ENCODE peak calls at places on chromosomes 1 and 21, in eight cellular contexts. One of them, this sample, is unnamed.

GRCh38 chr21:41369105-41369914 is 7.5 kb downstream of the MX2 start:
- DNase-seq in SK-N-SH: peak
- DNase-seq in GM23248: peak
- DNase-seq in OCI-LY7: peak
- DNase-seq in neural progenitor cell: peak
- DNase-seq in PC-3: no peak
- DNase-seq in hepatocyte: peak
- DNase-seq in HCT116: no peak
- DNase-seq in this sample: peak

GRCh38 chr1:239835946-239836345 is 255.7 kb upstream of the FMN2 start:
- DNase-seq in PC-3: no peak
- DNase-seq in OCI-LY7: no peak
- DNase-seq in hepatocyte: no peak
- DNase-seq in SK-N-SH: no peak
- DNase-seq in HCT116: no peak
- DNase-seq in neural progenitor cell: no peak
- DNase-seq in GM23248: no peak
- DNase-seq in this sample: no peak

GRCh38 chr21:28725396-28725795 is 267.3 kb downstream of the LTN1 start:
- DNase-seq in HCT116: no peak
- DNase-seq in hepatocyte: no peak
- DNase-seq in GM23248: no peak
- DNase-seq in PC-3: no peak
- DNase-seq in neural progenitor cell: no peak
- DNase-seq in SK-N-SH: no peak
- DNase-seq in OCI-LY7: no peak
- DNase-seq in this sample: no peak

GRCh38 chr1:12014141-12014981 is 4.9 kb upstream of the MIIP start:
- DNase-seq in HCT116: no peak
- DNase-seq in OCI-LY7: no peak
- DNase-seq in SK-N-SH: no peak
- DNase-seq in hepatocyte: no peak
- DNase-seq in GM23248: peak
- DNase-seq in PC-3: no peak
- DNase-seq in neural progenitor cell: no peak
- DNase-seq in this sample: peak

GRCh38 chr21:45390831-45391742 is 13.9 kb upstream of the COL18A1 start:
- DNase-seq in GM23248: no peak
- DNase-seq in HCT116: no peak
- DNase-seq in SK-N-SH: no peak
- DNase-seq in hepatocyte: no peak
- DNase-seq in neural progenitor cell: no peak
- DNase-seq in OCI-LY7: no peak
- DNase-seq in PC-3: no peak
- DNase-seq in this sample: no peak

GRCh38 chr1:117656202-117656641 is 50.4 kb downstream of the TENT5C start:
- DNase-seq in SK-N-SH: no peak
- DNase-seq in neural progenitor cell: no peak
- DNase-seq in OCI-LY7: peak
- DNase-seq in GM23248: no peak
- DNase-seq in hepatocyte: no peak
- DNase-seq in HCT116: no peak
- DNase-seq in PC-3: no peak
- DNase-seq in this sample: no peak

GRCh38 chr1:57867001-57867400 is 443.1 kb upstream of the DAB1 start:
- DNase-seq in GM23248: no peak
- DNase-seq in OCI-LY7: no peak
- DNase-seq in HCT116: no peak
- DNase-seq in hepatocyte: peak
- DNase-seq in neural progenitor cell: no peak
- DNase-seq in SK-N-SH: no peak
- DNase-seq in PC-3: no peak
- DNase-seq in this sample: no peak

GRCh38 chr1:203954293-203954692 is 92.9 kb downstream of the SNRPE start:
- DNase-seq in OCI-LY7: no peak
- DNase-seq in hepatocyte: no peak
- DNase-seq in HCT116: no peak
- DNase-seq in neural progenitor cell: no peak
- DNase-seq in SK-N-SH: no peak
- DNase-seq in GM23248: no peak
- DNase-seq in PC-3: no peak
- DNase-seq in this sample: no peak

GRCh38 chr1:228144213-228145049 is 4.4 kb downstream of the GUK1 start:
- DNase-seq in PC-3: no peak
- DNase-seq in HCT116: no peak
- DNase-seq in SK-N-SH: peak
- DNase-seq in neural progenitor cell: no peak
- DNase-seq in OCI-LY7: no peak
- DNase-seq in hepatocyte: peak
- DNase-seq in GM23248: no peak
- DNase-seq in this sample: no peak

GRCh38 chr1:181257117-181257516 is 168.6 kb downstream of the IER5 start:
- DNase-seq in GM23248: no peak
- DNase-seq in neural progenitor cell: no peak
- DNase-seq in OCI-LY7: no peak
- DNase-seq in HCT116: no peak
- DNase-seq in SK-N-SH: no peak
- DNase-seq in hepatocyte: no peak
- DNase-seq in PC-3: no peak
- DNase-seq in this sample: no peak

GRCh38 chr1:181251713-181252075 is 163.2 kb downstream of the IER5 start:
- DNase-seq in PC-3: no peak
- DNase-seq in neural progenitor cell: no peak
- DNase-seq in hepatocyte: no peak
- DNase-seq in SK-N-SH: no peak
- DNase-seq in GM23248: no peak
- DNase-seq in OCI-LY7: no peak
- DNase-seq in HCT116: no peak
- DNase-seq in this sample: peak

GRCh38 chr1:181250038-181250437 is 161.5 kb downstream of the IER5 start:
- DNase-seq in GM23248: no peak
- DNase-seq in hepatocyte: peak
- DNase-seq in SK-N-SH: no peak
- DNase-seq in PC-3: no peak
- DNase-seq in neural progenitor cell: no peak
- DNase-seq in HCT116: no peak
- DNase-seq in OCI-LY7: no peak
- DNase-seq in this sample: no peak

GRCh38 chr1:181255270-181255929 is 166.9 kb downstream of the IER5 start:
- DNase-seq in HCT116: no peak
- DNase-seq in SK-N-SH: no peak
- DNase-seq in PC-3: peak
- DNase-seq in OCI-LY7: no peak
- DNase-seq in GM23248: peak
- DNase-seq in hepatocyte: peak
- DNase-seq in neural progenitor cell: no peak
- DNase-seq in this sample: no peak

DNA sequence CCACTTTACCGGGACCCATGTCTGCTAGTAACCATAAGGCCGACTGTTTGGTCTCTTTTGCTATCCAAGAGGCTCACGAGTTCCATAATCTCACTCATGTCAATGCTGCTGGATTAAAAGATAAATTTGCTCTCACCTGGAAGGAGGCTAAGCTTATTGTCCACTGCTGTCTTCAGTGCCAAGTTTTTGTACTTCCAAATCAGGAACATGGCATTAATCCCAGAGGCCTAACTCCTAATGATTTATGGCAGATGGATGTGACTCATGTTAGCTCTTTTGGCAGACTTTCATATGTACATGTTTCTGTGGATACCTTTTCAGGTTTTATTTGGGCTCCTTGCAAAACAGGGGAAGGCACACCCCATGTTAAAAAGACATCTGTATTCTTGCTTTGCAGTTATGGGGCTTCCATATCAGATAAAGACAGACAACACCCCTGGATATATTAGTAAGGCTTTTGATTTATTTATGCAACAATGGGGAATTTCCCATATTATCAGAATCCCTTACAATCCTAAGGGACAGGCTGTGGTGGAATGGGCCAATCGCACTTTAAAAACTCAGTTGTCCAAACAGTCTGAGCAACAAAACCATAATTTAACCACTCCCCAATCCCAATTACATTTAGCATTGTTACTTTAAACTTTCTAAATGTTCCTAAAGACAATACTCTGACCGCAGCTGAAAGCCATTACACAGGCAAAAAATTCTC is 162.7 kb downstream of the IER5 start:
- DNase-seq in SK-N-SH: no peak
- DNase-seq in neural progenitor cell: no peak
- DNase-seq in HCT116: peak
- DNase-seq in hepatocyte: peak
- DNase-seq in GM23248: peak
- DNase-seq in OCI-LY7: no peak
- DNase-seq in PC-3: peak
- DNase-seq in this sample: no peak
- TF ChIP-seq EZH2phosphoT487 in SK-N-SH: no peak
- TF ChIP-seq EZH2phosphoT487 in neural progenitor cell: no peak
- TF ChIP-seq EZH2phosphoT487 in HCT116: no peak
- TF ChIP-seq EZH2phosphoT487 in hepatocyte: no peak
- TF ChIP-seq EZH2phosphoT487 in GM23248: no peak
- TF ChIP-seq EZH2phosphoT487 in OCI-LY7: no peak
- TF ChIP-seq EZH2phosphoT487 in PC-3: no peak
- TF ChIP-seq EZH2phosphoT487 in this sample: no peak

DNA sequence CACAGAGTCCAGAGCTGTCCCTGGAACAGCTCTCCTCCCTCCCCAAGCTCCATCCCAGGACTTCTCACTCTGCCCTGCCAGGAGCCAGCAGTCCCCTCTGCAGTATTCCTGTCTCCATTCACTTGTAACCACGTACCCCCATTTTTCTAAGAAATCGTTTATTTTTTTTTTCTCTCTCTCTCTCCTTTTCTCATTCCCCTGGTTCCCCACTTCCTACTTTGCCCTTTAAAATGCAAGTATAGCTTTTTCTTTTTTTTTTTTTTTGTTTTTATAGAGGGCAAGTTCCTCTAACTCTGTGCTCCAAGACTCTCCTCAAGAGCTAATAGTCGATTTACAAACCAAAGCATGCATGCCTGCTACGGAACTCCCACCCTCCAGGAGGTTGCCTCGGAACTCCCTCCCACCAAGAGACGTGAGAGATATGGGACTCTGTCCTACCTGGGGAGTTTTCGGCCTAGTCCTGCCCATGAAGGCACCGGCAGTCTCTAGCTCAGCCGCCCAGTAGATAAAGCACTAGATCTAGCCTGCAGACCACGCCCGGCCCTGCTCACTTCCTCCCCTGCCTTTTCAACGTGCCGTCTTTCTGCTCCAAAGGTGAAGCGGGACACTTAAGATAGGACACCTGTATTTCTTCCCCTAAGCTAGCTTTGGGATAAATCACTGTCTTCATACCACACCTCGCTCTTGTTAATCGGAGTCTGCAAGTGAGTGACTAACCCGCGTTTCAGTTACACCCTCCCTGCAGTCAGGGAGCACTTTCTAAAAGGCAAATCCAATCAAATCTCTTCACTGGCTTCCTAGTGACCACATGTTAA is 27.7 kb downstream of the TNFRSF9 start:
- DNase-seq in SK-N-SH: no peak
- DNase-seq in GM23248: no peak
- DNase-seq in OCI-LY7: no peak
- DNase-seq in HCT116: peak
- DNase-seq in hepatocyte: peak
- DNase-seq in neural progenitor cell: no peak
- DNase-seq in PC-3: no peak
- DNase-seq in this sample: peak
- H3K27ac ChIP-seq in SK-N-SH: no peak
- H3K27ac ChIP-seq in GM23248: no peak
- H3K27ac ChIP-seq in OCI-LY7: no peak
- H3K27ac ChIP-seq in HCT116: peak
- H3K27ac ChIP-seq in hepatocyte: no peak
- H3K27ac ChIP-seq in neural progenitor cell: no peak
- H3K27ac ChIP-seq in PC-3: no peak
- H3K27ac ChIP-seq in this sample: no peak

GRCh38 chr1:47662068-47662467 is 224.2 kb downstream of the FOXD2 start:
- DNase-seq in OCI-LY7: no peak
- DNase-seq in HCT116: no peak
- DNase-seq in hepatocyte: no peak
- DNase-seq in SK-N-SH: no peak
- DNase-seq in PC-3: no peak
- DNase-seq in neural progenitor cell: no peak
- DNase-seq in GM23248: no peak
- DNase-seq in this sample: no peak

GRCh38 chr1:47664356-47664755 is 226.5 kb downstream of the FOXD2 start:
- DNase-seq in GM23248: no peak
- DNase-seq in neural progenitor cell: no peak
- DNase-seq in SK-N-SH: no peak
- DNase-seq in HCT116: no peak
- DNase-seq in PC-3: no peak
- DNase-seq in hepatocyte: no peak
- DNase-seq in OCI-LY7: no peak
- DNase-seq in this sample: no peak

GRCh38 chr1:47661065-47661464 is 223.2 kb downstream of the FOXD2 start:
- DNase-seq in PC-3: no peak
- DNase-seq in hepatocyte: no peak
- DNase-seq in SK-N-SH: no peak
- DNase-seq in OCI-LY7: no peak
- DNase-seq in HCT116: no peak
- DNase-seq in GM23248: no peak
- DNase-seq in neural progenitor cell: no peak
- DNase-seq in this sample: no peak

GRCh38 chr1:47660622-47661021 is 222.8 kb downstream of the FOXD2 start:
- DNase-seq in neural progenitor cell: no peak
- DNase-seq in hepatocyte: no peak
- DNase-seq in GM23248: no peak
- DNase-seq in SK-N-SH: no peak
- DNase-seq in HCT116: no peak
- DNase-seq in OCI-LY7: no peak
- DNase-seq in PC-3: no peak
- DNase-seq in this sample: no peak

GRCh38 chr1:47663286-47663685 is 225.4 kb downstream of the FOXD2 start:
- DNase-seq in PC-3: no peak
- DNase-seq in SK-N-SH: no peak
- DNase-seq in neural progenitor cell: no peak
- DNase-seq in OCI-LY7: no peak
- DNase-seq in hepatocyte: no peak
- DNase-seq in GM23248: no peak
- DNase-seq in HCT116: no peak
- DNase-seq in this sample: no peak
- TF ChIP-seq EZH2phosphoT487 in PC-3: no peak
- TF ChIP-seq EZH2phosphoT487 in SK-N-SH: no peak
- TF ChIP-seq EZH2phosphoT487 in neural progenitor cell: no peak
- TF ChIP-seq EZH2phosphoT487 in OCI-LY7: no peak
- TF ChIP-seq EZH2phosphoT487 in hepatocyte: no peak
- TF ChIP-seq EZH2phosphoT487 in GM23248: no peak
- TF ChIP-seq EZH2phosphoT487 in HCT116: no peak
- TF ChIP-seq EZH2phosphoT487 in this sample: no peak

DNA sequence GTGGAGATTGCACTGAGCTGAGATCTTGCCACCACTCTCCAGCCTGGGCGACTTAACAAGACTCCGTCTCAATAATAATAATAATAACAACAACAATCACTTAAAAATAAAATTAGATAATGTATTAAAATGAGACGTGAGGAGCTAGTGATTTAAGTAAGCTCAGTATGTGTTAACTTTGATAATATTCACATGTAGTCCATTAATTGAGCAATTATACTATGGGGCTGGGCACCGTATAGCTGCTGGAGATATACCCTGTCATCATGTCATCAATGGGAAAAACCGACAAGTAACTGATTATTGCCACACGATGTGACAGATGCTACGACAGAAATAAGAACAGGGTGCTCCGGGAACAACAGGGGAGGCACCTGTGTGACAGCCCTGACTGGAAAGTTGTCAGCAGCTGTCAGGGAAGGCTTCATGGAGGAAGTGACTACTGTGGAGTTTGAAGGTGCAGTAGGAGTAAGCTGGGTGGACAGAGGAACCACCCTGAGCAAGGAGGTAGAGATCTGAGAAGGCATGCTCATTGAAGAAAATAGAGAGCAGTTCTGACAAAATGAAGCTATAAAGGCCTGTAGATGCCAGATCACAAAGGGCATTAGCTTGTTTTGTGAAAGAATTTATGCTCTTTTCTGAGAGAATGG is 921 bp upstream of the CAMSAP2 start:
- DNase-seq in neural progenitor cell: no peak
- DNase-seq in SK-N-SH: no peak
- DNase-seq in hepatocyte: no peak
- DNase-seq in GM23248: no peak
- DNase-seq in OCI-LY7: peak
- DNase-seq in HCT116: no peak
- DNase-seq in PC-3: no peak
- DNase-seq in this sample: peak
- H3K27ac ChIP-seq in neural progenitor cell: no peak
- H3K27ac ChIP-seq in SK-N-SH: peak
- H3K27ac ChIP-seq in hepatocyte: peak
- H3K27ac ChIP-seq in GM23248: peak
- H3K27ac ChIP-seq in OCI-LY7: no peak
- H3K27ac ChIP-seq in HCT116: peak
- H3K27ac ChIP-seq in PC-3: peak
- H3K27ac ChIP-seq in this sample: no peak

This sample was measured in GM23338.